ENCODE peak calls at places on chromosomes 2 and 18, in seven cellular contexts. P is cardiac fibroblast, C is HL-60, R is ovary, Q is psoas muscle, U is cardiac muscle cell, K is dorsolateral prefrontal cortex. L is an unnamed sample.

GRCh38 chr2:190443055-190443454 is 34.9 kb downstream of the MFSD6 start:
- DNase-seq in P (no peak), K (no peak), R (no peak), U (no peak), C (no peak), Q (no peak), L (no peak)

GRCh38 chr18:46414863-46415262 is 242.2 kb downstream of the LOXHD1 start:
- DNase-seq in K (no peak), C (no peak), P (no peak), Q (no peak), R (no peak), U (no peak), L (no peak)

GRCh38 chr2:239247401-239248245 is 153.2 kb downstream of the HDAC4 start:
- DNase-seq in U (no peak), K (no peak), C (no peak), R (peak; percentile 12), P (no peak), Q (no peak), L (no peak)

GRCh38 chr18:37398248-37398920 is 167.2 kb downstream of the CELF4 start:
- DNase-seq in C (no peak), K (no peak), U (no peak), P (no peak), Q (no peak), R (no peak), L (no peak)

GRCh38 chr2:236626391-236627150 is 56.9 kb downstream of the ACKR3 start:
- DNase-seq in Q (no peak), R (no peak), K (no peak), C (no peak), P (no peak), U (no peak), L (no peak)

GRCh38 chr2:180960982-180961381 is 19.4 kb upstream of the UBE2E3 start:
- DNase-seq in K (no peak), U (no peak), C (no peak), P (no peak), R (no peak), Q (no peak), L (no peak)

GRCh38 chr2:28447943-28448737 is 47.7 kb upstream of the PLB1 start:
- DNase-seq in R (no peak), K (no peak), C (peak; percentile 83), U (no peak), P (peak; percentile 95), Q (no peak), L (peak; percentile 76)

GRCh38 chr2:69652206-69652605 is 8.7 kb upstream of the AAK1 start:
- DNase-seq in U (no peak), R (no peak), Q (no peak), K (no peak), C (no peak), P (peak; percentile 92), L (peak; percentile 45)

GRCh38 chr2:176744156-176744555 is 468.4 kb upstream of the HNRNPA3 start:
- DNase-seq in U (no peak), C (no peak), K (no peak), P (no peak), Q (no peak), R (no peak), L (no peak)

GRCh38 chr18:44839239-44839666 is 158.6 kb downstream of the SETBP1 start:
- DNase-seq in U (peak; percentile 22), K (peak; percentile 74), P (peak; percentile 64), C (peak; percentile 69), Q (peak; percentile 72), R (peak; percentile 56), L (no peak)

GRCh38 chr2:44392338-44392943 is 30.7 kb downstream of the CAMKMT start:
- DNase-seq in K (peak; percentile 16), Q (peak; percentile 24), U (peak; percentile 66), P (peak; percentile 60), R (no peak), C (peak; percentile 6), L (no peak)

GRCh38 chr2:66553370-66553769 is 118.4 kb downstream of the MEIS1 start:
- DNase-seq in Q (peak; percentile 53), C (no peak), P (no peak), K (no peak), R (peak; percentile 60), U (peak; percentile 58), L (no peak)

GRCh38 chr2:66794571-66794970 is 359.6 kb downstream of the MEIS1 start:
- DNase-seq in R (no peak), Q (no peak), P (no peak), U (no peak), C (no peak), K (no peak), L (no peak)

GRCh38 chr18:56789004-56789888 is 138.1 kb downstream of the WDR7 start:
- DNase-seq in P (peak; percentile 60), C (no peak), Q (no peak), U (peak; percentile 32), R (no peak), K (no peak), L (no peak)

GRCh38 chr18:6355789-6356589 is 58.7 kb downstream of the L3MBTL4 start:
- DNase-seq in Q (no peak), P (peak; percentile 10), R (no peak), K (no peak), C (no peak), U (no peak), L (no peak)

GRCh38 chr2:216345846-216346245 is 26.4 kb downstream of the MARCHF4 start:
- DNase-seq in C (no peak), U (no peak), Q (no peak), K (no peak), R (no peak), P (peak; percentile 38), L (no peak)

GRCh38 chr2:170715062-170715931 is at the start of gene SP5:
- DNase-seq in Q (peak; percentile 31), C (no peak), R (peak; percentile 61), U (peak; percentile 83), P (peak; percentile 28), K (no peak), L (no peak)

GRCh38 chr2:119678021-119678656 is 862 bp upstream of the TMEM177 start:
- DNase-seq in R (no peak), Q (no peak), U (no peak), K (no peak), C (no peak), P (no peak), L (no peak)
- H3K4me3 ChIP-seq in R (no peak overlapping the region), Q (no peak overlapping the region), U (no peak overlapping the region), K (no peak overlapping the region), C (no peak overlapping the region), P (no peak overlapping the region), L (no peak overlapping the region)

GRCh38 chr2:195675783-195676427 is 18.9 kb downstream of the SLC39A10 start:
- DNase-seq in R (no peak), K (no peak), U (no peak), P (no peak), Q (no peak), C (no peak), L (no peak)

GRCh38 chr2:195671563-195671962 is 14.5 kb downstream of the SLC39A10 start:
- DNase-seq in C (no peak), R (no peak), K (no peak), Q (no peak), P (no peak), U (no peak), L (no peak)

GRCh38 chr2:195672674-195673073 is 15.6 kb downstream of the SLC39A10 start:
- DNase-seq in U (no peak), R (no peak), K (no peak), Q (no peak), P (no peak), C (no peak), L (no peak)

GRCh38 chr2:195677290-195677689 is 20.3 kb downstream of the SLC39A10 start:
- DNase-seq in U (no peak), K (no peak), P (no peak), Q (no peak), C (no peak), R (no peak), L (no peak)

GRCh38 chr2:195674491-195675226 is 17.6 kb downstream of the SLC39A10 start:
- DNase-seq in R (no peak), P (peak; percentile 60), Q (no peak), K (no peak), U (no peak), C (no peak), L (peak; percentile 37)
- H3K4me3 ChIP-seq in R (no peak overlapping the region), P (no peak overlapping the region), Q (no peak overlapping the region), K (no peak overlapping the region), U (no peak overlapping the region), C (no peak overlapping the region), L (no peak overlapping the region)

GRCh38 chr2:39433586-39434195 is 3.4 kb downstream of the MAP4K3 start:
- DNase-seq in U (peak; percentile 36), R (no peak), P (no peak), K (no peak), C (no peak), Q (no peak), L (no peak)
- H3K4me3 ChIP-seq in U (peak overlapping the region; percentile 94), R (no peak overlapping the region), P (no peak overlapping the region), K (no peak overlapping the region), C (no peak overlapping the region), Q (peak overlapping the region; percentile 85), L (no peak overlapping the region)

DNA sequence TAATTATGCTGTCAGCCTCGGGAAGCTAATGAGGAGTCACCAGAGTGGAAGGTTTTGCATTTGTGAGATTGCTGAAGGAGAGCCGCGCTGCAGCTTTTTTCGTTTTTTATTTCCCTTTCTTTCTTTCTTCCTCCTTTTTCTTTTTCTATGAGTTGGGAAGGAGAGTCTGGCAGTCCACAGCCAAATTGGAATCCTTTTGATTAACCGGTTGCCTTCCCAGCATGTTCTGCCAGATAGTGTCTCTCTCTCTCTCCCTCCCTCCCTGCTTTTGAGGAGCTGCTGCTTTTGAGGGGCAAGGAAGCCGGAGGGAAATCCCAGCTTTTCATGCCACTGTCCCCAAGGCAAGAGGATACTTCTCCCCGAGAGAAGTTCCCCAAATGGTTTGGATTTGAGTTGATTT is 82.1 kb downstream of the CDK15 start:
- DNase-seq in P (no peak), C (no peak), U (no peak), Q (no peak), K (no peak), R (no peak), L (no peak)
- H3K4me3 ChIP-seq in P (no peak overlapping the region), C (no peak overlapping the region), U (peak overlapping the region; percentile 12), Q (peak overlapping the region; percentile 53), K (peak overlapping the region; percentile 28), R (no peak overlapping the region), L (no peak overlapping the region)

DNA sequence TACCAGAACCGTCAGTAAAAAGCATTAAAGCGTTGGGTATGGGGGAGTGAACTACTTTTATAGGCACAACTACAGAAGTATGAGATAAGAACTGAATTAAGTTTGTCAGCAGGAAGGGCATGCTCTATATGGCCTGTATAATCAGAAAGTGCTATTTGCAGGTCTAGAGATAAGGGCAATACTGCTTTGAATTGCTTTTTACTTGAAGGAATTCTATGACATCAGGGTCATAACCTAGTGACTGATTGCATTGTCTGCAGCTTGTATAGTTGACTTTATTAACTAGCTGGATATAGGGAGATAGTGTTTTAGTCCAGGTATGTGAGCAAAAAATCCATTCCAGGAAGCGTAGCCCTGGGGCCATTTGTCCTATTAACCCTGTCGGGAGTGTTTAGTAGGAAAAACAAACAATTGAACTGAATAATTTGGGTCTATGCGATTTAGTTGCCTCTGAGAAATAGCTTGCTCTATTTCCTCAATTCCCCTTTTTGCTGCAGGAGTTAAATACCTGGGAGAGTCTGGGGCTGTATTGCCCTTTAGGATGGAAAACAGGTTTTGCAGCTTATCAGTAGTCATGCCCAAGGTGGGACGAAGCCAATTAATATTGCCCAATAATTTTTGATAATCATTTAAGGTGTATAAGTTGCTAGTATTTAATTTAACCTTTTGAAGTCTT is 30.0 kb downstream of the HTR2B start:
- DNase-seq in R (no peak), Q (no peak), U (no peak), C (no peak), P (no peak), K (no peak), L (no peak)
- H3K4me3 ChIP-seq in R (no peak overlapping the region), Q (no peak overlapping the region), U (no peak overlapping the region), C (no peak overlapping the region), P (no peak overlapping the region), K (no peak overlapping the region), L (no peak overlapping the region)